ENCODE peak calls at places on chromosomes 7 and 10, in five cellular contexts. J, Z, L, N and G are unnamed samples.
A peak's percentile ranks its signal among the peaks of the same experiment; 100 is the strongest.

GRCh38 chr7:105439174-105439893 is 50.6 kb upstream of the SRPK2 start:
- DNase-seq in J (no peak), Z (no peak), L (peak; percentile 43), N (no peak), G (no peak)

GRCh38 chr10:8508882-8509281 is 454.4 kb downstream of the GATA3 start:
- DNase-seq in J (no peak), Z (no peak), L (no peak), N (no peak), G (no peak)

GRCh38 chr10:129768437-129769355 is 195.4 kb downstream of the EBF3 start:
- DNase-seq in J (no peak), Z (no peak), L (no peak), N (no peak), G (peak; percentile 51)

GRCh38 chr7:46286346-46286745 is 365.3 kb upstream of the IGFBP3 start:
- DNase-seq in J (no peak), Z (no peak), L (no peak), N (no peak), G (no peak)

GRCh38 chr7:128045766-128046165 is 14.5 kb upstream of the LRRC4 start:
- DNase-seq in J (no peak), Z (no peak), L (no peak), N (no peak), G (no peak)

GRCh38 chr10:112951349-112952281 is 1.6 kb downstream of the TCF7L2 start:
- DNase-seq in J (peak; percentile 70), Z (peak; percentile 18), L (no peak), N (peak; percentile 63), G (peak; percentile 76)

GRCh38 chr7:137109966-137110930 is 233.3 kb downstream of the PTN start:
- DNase-seq in J (no peak), Z (no peak), L (no peak), N (no peak), G (no peak)

GRCh38 chr10:126147866-126148578 is 240.3 kb downstream of the ADAM12 start:
- DNase-seq in J (no peak), Z (no peak), L (peak; percentile 48), N (no peak), G (no peak)

GRCh38 chr10:90885176-90885575 is 13.4 kb downstream of the RPP30 start:
- DNase-seq in J (no peak), Z (no peak), L (no peak), N (no peak), G (no peak)